ENCODE peak calls at places on chromosomes 5 and 9, in ten cellular contexts. G, P, X, W, K, Y, D, N, J and U are unnamed samples.
A peak's percentile ranks its signal among the peaks of the same experiment; 100 is the strongest.

GRCh38 chr5:139605887-139606286 is 42.3 kb upstream of the CXXC5 start:
- DNase-seq in N (no peak), P (no peak), J (no peak), K (no peak), W (no peak), G (no peak), D (no peak), X (no peak), Y (no peak), U (no peak)

GRCh38 chr5:179326176-179326997 is 18.9 kb downstream of the ADAMTS2 start:
- DNase-seq in D (peak; percentile 37), Y (peak; percentile 21), J (peak; percentile 82), K (no peak), P (no peak), W (no peak), N (peak; percentile 82), X (peak; percentile 93), G (no peak), U (no peak)

GRCh38 chr9:128690684-128691034 is 1.6 kb downstream of the SET start:
- DNase-seq in X (no peak), D (no peak), P (no peak), K (no peak), Y (no peak), W (no peak), J (no peak), G (no peak), N (no peak), U (no peak)

GRCh38 chr9:33791117-33791516 is 4.2 kb upstream of the PRSS3 start:
- DNase-seq in K (peak; percentile 38), W (no peak), J (no peak), P (no peak), G (no peak), X (no peak), N (no peak), Y (peak; percentile 75), D (no peak), U (no peak)

GRCh38 chr5:111407562-111407961 is 104.8 kb downstream of the STARD4 start:
- DNase-seq in P (no peak), Y (no peak), J (no peak), D (no peak), K (no peak), G (no peak), N (no peak), W (no peak), X (no peak), U (no peak)

GRCh38 chr5:4758550-4758949 is 381.6 kb upstream of the ADAMTS16 start:
- DNase-seq in J (no peak), K (no peak), G (no peak), P (no peak), W (no peak), X (no peak), D (no peak), Y (no peak), N (no peak), U (no peak)

GRCh38 chr9:96417051-96417586 is 1.1 kb downstream of the ZNF367 start:
- DNase-seq in Y (peak; percentile 78), D (peak; percentile 94), G (peak; percentile 85), K (peak; percentile 60), N (peak; percentile 94), P (peak; percentile 82), J (peak; percentile 93), X (peak; percentile 92), W (peak; percentile 89), U (peak; percentile 81)

GRCh38 chr9:25094518-25094917 is 548.8 kb upstream of the IZUMO3 start:
- DNase-seq in D (no peak), K (no peak), W (no peak), N (no peak), P (no peak), Y (no peak), J (no peak), X (no peak), G (no peak), U (no peak)

GRCh38 chr9:87673446-87674109 is 52.3 kb upstream of the CTSL start:
- DNase-seq in D (no peak), Y (no peak), W (no peak), N (no peak), P (no peak), G (no peak), X (no peak), J (no peak), K (no peak), U (no peak)

GRCh38 chr9:123867034-123867433 is 62.9 kb downstream of the DENND1A start:
- DNase-seq in G (no peak), X (no peak), K (no peak), N (no peak), P (peak; percentile 67), J (no peak), Y (no peak), D (no peak), W (no peak), U (no peak)

GRCh38 chr5:35938518-35939227 is at the start of gene CAPSL:
- DNase-seq in D (no peak), Y (peak; percentile 65), J (no peak), N (no peak), K (no peak), G (peak; percentile 63), X (peak; percentile 53), P (peak; percentile 29), W (no peak), U (no peak)

GRCh38 chr9:35976726-35977125 is 18.8 kb upstream of the OR2S2 start:
- DNase-seq in Y (no peak), J (no peak), X (no peak), D (no peak), G (no peak), N (no peak), W (no peak), K (no peak), P (no peak), U (no peak)

GRCh38 chr9:113568481-113569321 is 105.2 kb downstream of the RGS3 start:
- DNase-seq in J (no peak), W (no peak), N (no peak), D (no peak), X (peak; percentile 37), K (no peak), Y (no peak), G (no peak), P (no peak), U (no peak)

GRCh38 chr5:178324481-178325310 is 92.1 kb upstream of the PHYKPL start:
- DNase-seq in P (no peak), W (no peak), K (no peak), D (peak; percentile 48), N (peak; percentile 62), X (no peak), J (no peak), Y (no peak), G (no peak), U (no peak)

GRCh38 chr5:172887735-172888134 is 53.7 kb downstream of the ERGIC1 start:
- DNase-seq in P (no peak), D (no peak), Y (peak; percentile 98), X (peak; percentile 52), W (no peak), J (peak; percentile 47), K (no peak), G (no peak), N (no peak), U (no peak)

GRCh38 chr5:7970816-7971215 is 101.9 kb downstream of the MTRR start:
- DNase-seq in X (no peak), G (no peak), D (no peak), N (no peak), W (no peak), Y (no peak), J (no peak), P (no peak), K (no peak), U (no peak)

GRCh38 chr5:131988601-131989000 is 22.9 kb downstream of the ACSL6 start:
- DNase-seq in J (no peak), K (no peak), Y (no peak), W (no peak), N (peak; percentile 3), G (no peak), P (no peak), X (no peak), D (no peak), U (no peak)

GRCh38 chr9:36191290-36191645 is 547 bp downstream of the CLTA start:
- DNase-seq in P (peak; percentile 36), J (peak; percentile 46), N (peak; percentile 78), D (peak; percentile 84), K (no peak), X (no peak), Y (peak; percentile 56), W (peak; percentile 6), G (peak; percentile 47), U (no peak)

GRCh38 chr9:130980526-130980925 is 28.4 kb upstream of the LAMC3 start:
- DNase-seq in K (no peak), P (no peak), Y (no peak), W (no peak), J (no peak), D (peak; percentile 57), G (no peak), N (no peak), X (no peak), U (no peak)

GRCh38 chr9:135835131-135835530 is 72.2 kb downstream of the CAMSAP1 start:
- DNase-seq in J (no peak), X (no peak), N (no peak), P (no peak), Y (no peak), W (no peak), D (no peak), G (no peak), K (no peak), U (no peak)

GRCh38 chr5:88888799-88889164 is 5.8 kb upstream of the MEF2C start:
- DNase-seq in D (no peak), X (no peak), Y (no peak), J (no peak), P (no peak), W (no peak), K (no peak), G (no peak), N (no peak), U (no peak)

GRCh38 chr5:74934949-74935751 is 69.0 kb upstream of the FAM169A start:
- DNase-seq in N (no peak), X (peak; percentile 66), G (no peak), Y (peak; percentile 54), K (peak; percentile 29), P (peak; percentile 43), D (no peak), J (no peak), W (no peak), U (no peak)

GRCh38 chr5:32360906-32361305 is 48.2 kb upstream of the MTMR12 start:
- DNase-seq in K (no peak), J (no peak), X (no peak), N (no peak), P (no peak), D (no peak), G (no peak), Y (no peak), W (no peak), U (no peak)

GRCh38 chr5:35863159-35863558 is 6.5 kb downstream of the IL7R start:
- DNase-seq in P (peak; percentile 72), G (no peak), J (no peak), N (no peak), W (no peak), Y (no peak), K (no peak), X (no peak), D (no peak), U (no peak)

GRCh38 chr9:12993432-12993831 is 218.6 kb downstream of the LURAP1L start:
- DNase-seq in W (no peak), K (no peak), N (no peak), P (no peak), D (no peak), J (no peak), G (no peak), Y (peak; percentile 47), X (no peak), U (no peak)

GRCh38 chr9:133153227-133154096 is 10.3 kb downstream of the GBGT1 start:
- DNase-seq in N (peak; percentile 33), P (no peak), W (no peak), D (peak; percentile 60), K (no peak), X (no peak), G (no peak), J (peak; percentile 39), Y (no peak), U (no peak)

GRCh38 chr9:133477992-133478850 is 678 bp downstream of the SLC2A6 start:
- DNase-seq in G (no peak), N (peak; percentile 58), D (peak; percentile 81), Y (peak; percentile 63), P (peak; percentile 51), J (peak; percentile 51), W (no peak), K (no peak), X (peak; percentile 46), U (no peak)

GRCh38 chr5:15320896-15321295 is 179.1 kb upstream of the FBXL7 start:
- DNase-seq in X (no peak), K (no peak), Y (no peak), W (no peak), G (no peak), J (no peak), P (no peak), D (peak; percentile 18), N (no peak), U (no peak)